ENCODE peak calls at places on chromosomes 16 and 17, in four cellular contexts. One of them, this sample, is unnamed. For H3K9me3, the result is how much of the 10 kb centered on the place peaks cover.

GRCh38 chr16:4911831-4912422 is 25.0 kb downstream of the PPL start:
- DNase-seq in SJSA1: no peak
- DNase-seq in heart right ventricle: no peak
- DNase-seq in gastrocnemius medialis: no peak
- DNase-seq in this sample: no peak

GRCh38 chr16:51683882-51684281 is 532.8 kb upstream of the SALL1 start:
- DNase-seq in SJSA1: no peak
- DNase-seq in heart right ventricle: no peak
- DNase-seq in gastrocnemius medialis: no peak
- DNase-seq in this sample: no peak

GRCh38 chr16:88769617-88770458 is 15.2 kb downstream of the PIEZO1 start:
- DNase-seq in heart right ventricle: no peak
- DNase-seq in gastrocnemius medialis: no peak
- DNase-seq in SJSA1: peak
- DNase-seq in this sample: no peak

GRCh38 chr16:12340151-12340733 is 363.7 kb downstream of the SNX29 start:
- DNase-seq in SJSA1: peak
- DNase-seq in heart right ventricle: no peak
- DNase-seq in gastrocnemius medialis: no peak
- DNase-seq in this sample: no peak

GRCh38 chr17:61872099-61872498 is 8.8 kb upstream of the BRIP1 start:
- DNase-seq in gastrocnemius medialis: no peak
- DNase-seq in heart right ventricle: no peak
- DNase-seq in SJSA1: no peak
- DNase-seq in this sample: no peak

GRCh38 chr17:19787733-19788357 is 39.7 kb upstream of the ALDH3A1 start:
- DNase-seq in SJSA1: no peak
- DNase-seq in heart right ventricle: no peak
- DNase-seq in gastrocnemius medialis: no peak
- DNase-seq in this sample: no peak

GRCh38 chr17:82876149-82876548 is 36.3 kb upstream of the ZNF750 start:
- DNase-seq in gastrocnemius medialis: peak
- DNase-seq in heart right ventricle: no peak
- DNase-seq in SJSA1: peak
- DNase-seq in this sample: peak

GRCh38 chr16:70467113-70467512 is 12.7 kb downstream of the FCSK start:
- DNase-seq in gastrocnemius medialis: no peak
- DNase-seq in SJSA1: no peak
- DNase-seq in heart right ventricle: no peak
- DNase-seq in this sample: no peak

GRCh38 chr16:57617604-57618111 is 10.8 kb upstream of the ADGRG1 start:
- DNase-seq in SJSA1: no peak
- DNase-seq in gastrocnemius medialis: no peak
- DNase-seq in heart right ventricle: no peak
- DNase-seq in this sample: no peak

GRCh38 chr17:27428781-27429505 is 27.3 kb upstream of the KSR1 start:
- DNase-seq in SJSA1: no peak
- DNase-seq in heart right ventricle: no peak
- DNase-seq in gastrocnemius medialis: no peak
- DNase-seq in this sample: no peak

GRCh38 chr16:84471966-84472365 is 32.5 kb downstream of the MEAK7 start:
- DNase-seq in gastrocnemius medialis: no peak
- DNase-seq in heart right ventricle: no peak
- DNase-seq in SJSA1: no peak
- DNase-seq in this sample: no peak

GRCh38 chr17:42845918-42846593 is 1.7 kb downstream of the AOC2 start:
- DNase-seq in SJSA1: no peak
- DNase-seq in gastrocnemius medialis: no peak
- DNase-seq in heart right ventricle: no peak
- DNase-seq in this sample: no peak

GRCh38 chr16:70476272-70477020 is 22.1 kb downstream of the FCSK start:
- DNase-seq in heart right ventricle: no peak
- DNase-seq in SJSA1: peak
- DNase-seq in gastrocnemius medialis: peak
- DNase-seq in this sample: no peak

GRCh38 chr17:75468779-75469373 is 12.4 kb downstream of the TMEM94 start:
- DNase-seq in heart right ventricle: no peak
- DNase-seq in SJSA1: no peak
- DNase-seq in gastrocnemius medialis: peak
- DNase-seq in this sample: no peak

GRCh38 chr17:76968707-76969597 is 100.7 kb downstream of the MGAT5B start:
- DNase-seq in heart right ventricle: no peak
- DNase-seq in SJSA1: no peak
- DNase-seq in gastrocnemius medialis: no peak
- DNase-seq in this sample: no peak

GRCh38 chr17:66578781-66579489 is 256.0 kb upstream of the CACNG5 start:
- DNase-seq in heart right ventricle: no peak
- DNase-seq in gastrocnemius medialis: no peak
- DNase-seq in SJSA1: no peak
- DNase-seq in this sample: no peak

GRCh38 chr17:11909348-11909747 is 87.9 kb downstream of the ZNF18 start:
- DNase-seq in gastrocnemius medialis: no peak
- DNase-seq in heart right ventricle: no peak
- DNase-seq in SJSA1: no peak
- DNase-seq in this sample: no peak

GRCh38 chr17:50488880-50489279 is 10.2 kb downstream of the RSAD1 start:
- DNase-seq in heart right ventricle: no peak
- DNase-seq in gastrocnemius medialis: no peak
- DNase-seq in SJSA1: no peak
- DNase-seq in this sample: peak

GRCh38 chr16:4709481-4709880 is 16.1 kb downstream of the NUDT16L1 start:
- DNase-seq in heart right ventricle: no peak
- DNase-seq in SJSA1: no peak
- DNase-seq in gastrocnemius medialis: no peak
- DNase-seq in this sample: peak

GRCh38 chr17:59254742-59255141 is 34.4 kb downstream of the GDPD1 start:
- DNase-seq in SJSA1: no peak
- DNase-seq in gastrocnemius medialis: no peak
- DNase-seq in heart right ventricle: no peak
- DNase-seq in this sample: no peak

GRCh38 chr16:13343981-13344380 is 442.6 kb downstream of the SHISA9 start:
- DNase-seq in heart right ventricle: no peak
- DNase-seq in gastrocnemius medialis: no peak
- DNase-seq in SJSA1: no peak
- DNase-seq in this sample: no peak

GRCh38 chr17:80860703-80861359 is 130.8 kb upstream of the CHMP6 start:
- DNase-seq in gastrocnemius medialis: peak
- DNase-seq in heart right ventricle: no peak
- DNase-seq in SJSA1: no peak
- DNase-seq in this sample: no peak

GRCh38 chr17:28131592-28131991 is 89.1 kb downstream of the NLK start:
- DNase-seq in SJSA1: peak
- DNase-seq in heart right ventricle: no peak
- DNase-seq in gastrocnemius medialis: no peak
- DNase-seq in this sample: no peak

GRCh38 chr17:17928422-17929386 is 43.5 kb downstream of the TOM1L2 start:
- DNase-seq in heart right ventricle: no peak
- DNase-seq in SJSA1: peak
- DNase-seq in gastrocnemius medialis: no peak
- DNase-seq in this sample: no peak

GRCh38 chr16:29761882-29762281 is 16.1 kb upstream of the C16orf54 start:
- DNase-seq in gastrocnemius medialis: no peak
- DNase-seq in SJSA1: no peak
- DNase-seq in heart right ventricle: no peak
- DNase-seq in this sample: no peak

GRCh38 chr17:9237661-9238301 is 216.5 kb downstream of the NTN1 start:
- DNase-seq in SJSA1: no peak
- DNase-seq in gastrocnemius medialis: no peak
- DNase-seq in heart right ventricle: no peak
- DNase-seq in this sample: no peak

GRCh38 chr16:51440096-51440495 is 289.0 kb upstream of the SALL1 start:
- DNase-seq in heart right ventricle: no peak
- DNase-seq in gastrocnemius medialis: no peak
- DNase-seq in SJSA1: no peak
- DNase-seq in this sample: no peak

GRCh38 chr17:55264640-55265298 is at the start of gene HLF:
- DNase-seq in heart right ventricle: peak
- DNase-seq in gastrocnemius medialis: peak
- DNase-seq in SJSA1: peak
- DNase-seq in this sample: peak

GRCh38 chr16:46822270-46822669 is 8.7 kb downstream of the C16orf87 start:
- DNase-seq in heart right ventricle: no peak
- DNase-seq in gastrocnemius medialis: no peak
- DNase-seq in SJSA1: peak
- DNase-seq in this sample: no peak

GRCh38 chr17:55770220-55770870 is 19.5 kb downstream of the PCTP start:
- DNase-seq in heart right ventricle: no peak
- DNase-seq in gastrocnemius medialis: no peak
- DNase-seq in SJSA1: peak
- DNase-seq in this sample: no peak

GRCh38 chr16:25692307-25692706 is 548 bp downstream of the HS3ST4 start:
- DNase-seq in heart right ventricle: no peak
- DNase-seq in gastrocnemius medialis: no peak
- DNase-seq in SJSA1: no peak
- DNase-seq in this sample: no peak

GRCh38 chr17:82929011-82929622 is 89.3 kb upstream of the ZNF750 start:
- DNase-seq in gastrocnemius medialis: no peak
- DNase-seq in SJSA1: no peak
- DNase-seq in heart right ventricle: no peak
- DNase-seq in this sample: peak

GRCh38 chr16:67537270-67537635 is 8.6 kb downstream of the RIPOR1 start:
- DNase-seq in gastrocnemius medialis: no peak
- DNase-seq in heart right ventricle: peak
- DNase-seq in SJSA1: no peak
- DNase-seq in this sample: peak

GRCh38 chr17:29197516-29198272 is 17.5 kb upstream of the MYO18A start:
- DNase-seq in heart right ventricle: no peak
- DNase-seq in SJSA1: no peak
- DNase-seq in gastrocnemius medialis: no peak
- DNase-seq in this sample: no peak

GRCh38 chr17:77186141-77186604 is 45.4 kb downstream of the SEC14L1 start:
- DNase-seq in heart right ventricle: peak
- DNase-seq in SJSA1: no peak
- DNase-seq in gastrocnemius medialis: no peak
- DNase-seq in this sample: peak

GRCh38 chr16:66115373-66115772 is 251.1 kb upstream of the CDH5 start:
- DNase-seq in SJSA1: no peak
- DNase-seq in gastrocnemius medialis: no peak
- DNase-seq in heart right ventricle: no peak
- DNase-seq in this sample: no peak

GRCh38 chr16:85384831-85385462 is 228.2 kb upstream of the GSE1 start:
- DNase-seq in heart right ventricle: no peak
- DNase-seq in SJSA1: no peak
- DNase-seq in gastrocnemius medialis: no peak
- DNase-seq in this sample: peak

DNA sequence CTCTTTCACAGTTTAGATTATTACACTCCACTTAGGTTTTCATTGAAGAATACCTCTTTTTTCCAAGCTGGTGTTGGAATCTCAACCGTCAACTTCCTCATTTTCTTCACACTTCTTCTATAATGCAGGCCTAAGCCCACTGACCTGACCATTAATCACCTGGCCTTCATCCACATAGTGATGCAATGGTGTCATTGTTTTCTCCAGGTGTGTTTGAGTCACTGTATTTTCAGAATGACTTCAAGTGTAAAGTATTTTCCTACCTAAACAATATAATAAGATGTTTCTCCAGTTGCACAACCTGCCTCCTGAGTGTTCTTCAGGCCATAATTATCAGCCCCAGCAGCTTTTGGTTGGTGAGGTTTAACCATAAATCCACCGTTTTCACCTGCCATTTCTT is 1675.1 kb downstream of the TP53TG3F start:
- DNase-seq in SJSA1: no peak
- DNase-seq in gastrocnemius medialis: no peak
- DNase-seq in heart right ventricle: no peak
- DNase-seq in this sample: no peak
- H3K9me3 ChIP-seq in SJSA1: under half
- H3K9me3 ChIP-seq in gastrocnemius medialis: under half
- H3K9me3 ChIP-seq in heart right ventricle: under half
- H3K9me3 ChIP-seq in this sample: under half

GRCh38 chr16:3190949-3191353 is 2.9 kb downstream of the OR1F1 start:
- DNase-seq in gastrocnemius medialis: no peak
- DNase-seq in SJSA1: no peak
- DNase-seq in heart right ventricle: no peak
- DNase-seq in this sample: no peak
- H3K9me3 ChIP-seq in gastrocnemius medialis: under half
- H3K9me3 ChIP-seq in SJSA1: under half
- H3K9me3 ChIP-seq in heart right ventricle: under half
- H3K9me3 ChIP-seq in this sample: under half

GRCh38 chr16:35210681-35211433 is 1751.4 kb downstream of the TP53TG3F start:
- DNase-seq in gastrocnemius medialis: no peak
- DNase-seq in heart right ventricle: no peak
- DNase-seq in SJSA1: no peak
- DNase-seq in this sample: no peak
- H3K9me3 ChIP-seq in gastrocnemius medialis: under half
- H3K9me3 ChIP-seq in heart right ventricle: under half
- H3K9me3 ChIP-seq in SJSA1: under half
- H3K9me3 ChIP-seq in this sample: under half

GRCh38 chr17:56890390-56890789 is 23.5 kb downstream of the TRIM25 start:
- DNase-seq in heart right ventricle: no peak
- DNase-seq in gastrocnemius medialis: no peak
- DNase-seq in SJSA1: no peak
- DNase-seq in this sample: no peak
- H3K9me3 ChIP-seq in heart right ventricle: under half
- H3K9me3 ChIP-seq in gastrocnemius medialis: under half
- H3K9me3 ChIP-seq in SJSA1: under half
- H3K9me3 ChIP-seq in this sample: under half

GRCh38 chr16:35525979-35526590 is 2066.7 kb downstream of the TP53TG3F start:
- DNase-seq in heart right ventricle: no peak
- DNase-seq in SJSA1: no peak
- DNase-seq in gastrocnemius medialis: no peak
- DNase-seq in this sample: no peak
- H3K9me3 ChIP-seq in heart right ventricle: under half
- H3K9me3 ChIP-seq in SJSA1: under half
- H3K9me3 ChIP-seq in gastrocnemius medialis: under half
- H3K9me3 ChIP-seq in this sample: under half

GRCh38 chr17:22441776-22442175 is 749.5 kb downstream of the KCNJ18 start:
- DNase-seq in heart right ventricle: no peak
- DNase-seq in gastrocnemius medialis: no peak
- DNase-seq in SJSA1: no peak
- DNase-seq in this sample: no peak

GRCh38 chr17:22443061-22443460 is 750.7 kb downstream of the KCNJ18 start:
- DNase-seq in gastrocnemius medialis: no peak
- DNase-seq in heart right ventricle: no peak
- DNase-seq in SJSA1: no peak
- DNase-seq in this sample: no peak
- H3K9me3 ChIP-seq in gastrocnemius medialis: under half
- H3K9me3 ChIP-seq in heart right ventricle: under half
- H3K9me3 ChIP-seq in SJSA1: under half
- H3K9me3 ChIP-seq in this sample: under half

GRCh38 chr16:75710344-75710743 is 9.1 kb upstream of the DUXB start:
- DNase-seq in gastrocnemius medialis: no peak
- DNase-seq in SJSA1: no peak
- DNase-seq in heart right ventricle: no peak
- DNase-seq in this sample: no peak

GRCh38 chr16:75714661-75715060 is 11.6 kb downstream of the CPHXL start:
- DNase-seq in SJSA1: no peak
- DNase-seq in heart right ventricle: no peak
- DNase-seq in gastrocnemius medialis: no peak
- DNase-seq in this sample: no peak
- H3K9me3 ChIP-seq in SJSA1: under half
- H3K9me3 ChIP-seq in heart right ventricle: under half
- H3K9me3 ChIP-seq in gastrocnemius medialis: under half
- H3K9me3 ChIP-seq in this sample: under half

GRCh38 chr17:16552637-16553045 is 16.4 kb downstream of the ZNF287 start:
- DNase-seq in heart right ventricle: no peak
- DNase-seq in SJSA1: no peak
- DNase-seq in gastrocnemius medialis: no peak
- DNase-seq in this sample: no peak
- H3K9me3 ChIP-seq in heart right ventricle: half or more
- H3K9me3 ChIP-seq in SJSA1: under half
- H3K9me3 ChIP-seq in gastrocnemius medialis: under half
- H3K9me3 ChIP-seq in this sample: half or more

This sample was measured in psoas muscle.